ENCODE peak calls at places on chromosomes 3 and 15, in nine cellular contexts. One of them, this sample, is unnamed.

GRCh38 chr3:171346011-171346410 is 114.2 kb downstream of the TNIK start:
- DNase-seq in astrocyte: no peak
- DNase-seq in HepG2: no peak
- DNase-seq in HCT116: no peak
- DNase-seq in fibroblast of lung: no peak
- DNase-seq in GM23248: no peak
- DNase-seq in neuronal stem cell: no peak
- DNase-seq in neural progenitor cell: no peak
- DNase-seq in H9: no peak
- DNase-seq in this sample: no peak

GRCh38 chr3:23685484-23686258 is 120.1 kb upstream of the UBE2E1 start:
- DNase-seq in astrocyte: peak
- DNase-seq in HepG2: peak
- DNase-seq in HCT116: peak
- DNase-seq in fibroblast of lung: peak
- DNase-seq in GM23248: peak
- DNase-seq in neuronal stem cell: no peak
- DNase-seq in neural progenitor cell: no peak
- DNase-seq in H9: no peak
- DNase-seq in this sample: no peak

GRCh38 chr3:134885877-134886621 is 91.0 kb downstream of the EPHB1 start:
- DNase-seq in astrocyte: peak
- DNase-seq in HepG2: no peak
- DNase-seq in HCT116: no peak
- DNase-seq in fibroblast of lung: peak
- DNase-seq in GM23248: peak
- DNase-seq in neuronal stem cell: no peak
- DNase-seq in neural progenitor cell: no peak
- DNase-seq in H9: peak
- DNase-seq in this sample: peak

GRCh38 chr15:64379216-64379960 is 1.9 kb downstream of the PCLAF start:
- DNase-seq in astrocyte: no peak
- DNase-seq in HepG2: no peak
- DNase-seq in HCT116: no peak
- DNase-seq in fibroblast of lung: peak
- DNase-seq in GM23248: peak
- DNase-seq in neuronal stem cell: no peak
- DNase-seq in neural progenitor cell: no peak
- DNase-seq in H9: no peak
- DNase-seq in this sample: no peak

GRCh38 chr3:17238029-17238428 is 353.3 kb downstream of the PLCL2 start:
- DNase-seq in astrocyte: no peak
- DNase-seq in HepG2: no peak
- DNase-seq in HCT116: no peak
- DNase-seq in fibroblast of lung: no peak
- DNase-seq in GM23248: peak
- DNase-seq in neuronal stem cell: no peak
- DNase-seq in neural progenitor cell: no peak
- DNase-seq in H9: no peak
- DNase-seq in this sample: no peak

GRCh38 chr3:105758451-105758850 is 110.4 kb downstream of the CBLB start:
- DNase-seq in astrocyte: no peak
- DNase-seq in HepG2: no peak
- DNase-seq in HCT116: no peak
- DNase-seq in fibroblast of lung: peak
- DNase-seq in GM23248: no peak
- DNase-seq in neuronal stem cell: no peak
- DNase-seq in neural progenitor cell: no peak
- DNase-seq in H9: no peak
- DNase-seq in this sample: no peak

GRCh38 chr3:175378348-175378747 is 519.2 kb downstream of the NAALADL2 start:
- DNase-seq in astrocyte: no peak
- DNase-seq in HepG2: no peak
- DNase-seq in HCT116: no peak
- DNase-seq in fibroblast of lung: no peak
- DNase-seq in GM23248: no peak
- DNase-seq in neuronal stem cell: no peak
- DNase-seq in neural progenitor cell: no peak
- DNase-seq in H9: no peak
- DNase-seq in this sample: no peak

GRCh38 chr3:57079221-57079831 is 18.9 kb downstream of the SPATA12 start:
- DNase-seq in astrocyte: no peak
- DNase-seq in HepG2: peak
- DNase-seq in HCT116: no peak
- DNase-seq in fibroblast of lung: peak
- DNase-seq in GM23248: peak
- DNase-seq in neuronal stem cell: peak
- DNase-seq in neural progenitor cell: peak
- DNase-seq in H9: peak
- DNase-seq in this sample: no peak

GRCh38 chr3:69433938-69434263 is 48.0 kb upstream of the FRMD4B start:
- DNase-seq in astrocyte: peak
- DNase-seq in HepG2: no peak
- DNase-seq in HCT116: no peak
- DNase-seq in fibroblast of lung: peak
- DNase-seq in GM23248: no peak
- DNase-seq in neuronal stem cell: peak
- DNase-seq in neural progenitor cell: peak
- DNase-seq in H9: no peak
- DNase-seq in this sample: no peak

GRCh38 chr15:35394416-35394815 is 151.5 kb downstream of the DPH6 start:
- DNase-seq in astrocyte: no peak
- DNase-seq in HepG2: no peak
- DNase-seq in HCT116: no peak
- DNase-seq in fibroblast of lung: no peak
- DNase-seq in GM23248: no peak
- DNase-seq in neuronal stem cell: no peak
- DNase-seq in neural progenitor cell: no peak
- DNase-seq in H9: no peak
- DNase-seq in this sample: no peak

GRCh38 chr3:25783661-25784512 is 644 bp upstream of the NGLY1 start:
- DNase-seq in astrocyte: peak
- DNase-seq in HepG2: peak
- DNase-seq in HCT116: no peak
- DNase-seq in fibroblast of lung: peak
- DNase-seq in GM23248: peak
- DNase-seq in neuronal stem cell: peak
- DNase-seq in neural progenitor cell: peak
- DNase-seq in H9: peak
- DNase-seq in this sample: no peak

GRCh38 chr15:90660195-90660995 is 56.8 kb upstream of the BLM start:
- DNase-seq in astrocyte: peak
- DNase-seq in HepG2: no peak
- DNase-seq in HCT116: no peak
- DNase-seq in fibroblast of lung: peak
- DNase-seq in GM23248: peak
- DNase-seq in neuronal stem cell: no peak
- DNase-seq in neural progenitor cell: peak
- DNase-seq in H9: peak
- DNase-seq in this sample: peak

GRCh38 chr15:51185213-51185619 is 90.5 kb upstream of the TNFAIP8L3 start:
- DNase-seq in astrocyte: no peak
- DNase-seq in HepG2: no peak
- DNase-seq in HCT116: no peak
- DNase-seq in fibroblast of lung: no peak
- DNase-seq in GM23248: no peak
- DNase-seq in neuronal stem cell: no peak
- DNase-seq in neural progenitor cell: no peak
- DNase-seq in H9: no peak
- DNase-seq in this sample: no peak

DNA sequence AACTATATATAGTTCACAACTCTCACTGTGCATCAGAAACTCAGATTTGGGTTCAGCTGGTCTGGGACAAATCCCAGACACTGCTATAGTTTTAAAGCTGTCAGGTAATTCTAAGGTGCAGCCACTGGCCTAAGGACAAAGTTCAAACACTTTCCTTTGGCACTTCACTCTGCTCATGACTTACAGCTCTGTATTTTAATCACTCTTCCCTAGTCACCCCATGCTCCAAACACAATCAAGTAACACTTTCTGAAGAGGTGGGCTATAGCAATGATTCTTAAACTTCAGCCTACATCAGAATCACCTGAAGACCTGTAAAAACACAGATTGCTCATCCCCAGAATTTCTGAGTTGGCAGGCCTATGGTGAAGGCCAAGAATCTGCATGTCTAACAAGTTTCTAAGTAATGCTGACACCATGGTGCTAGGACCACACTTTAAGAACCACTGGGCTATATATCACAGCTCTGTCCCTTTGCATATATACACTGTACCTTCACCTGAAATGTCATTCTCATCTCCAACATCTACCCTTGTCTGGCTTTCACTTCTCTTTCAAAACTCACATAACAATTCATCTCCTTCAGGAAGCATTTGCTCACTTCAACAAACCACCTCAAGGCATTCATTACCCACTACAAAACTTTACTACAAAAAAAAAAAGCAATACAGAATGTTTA is 21.4 kb downstream of the STAG1 start:
- DNase-seq in astrocyte: no peak
- DNase-seq in HepG2: no peak
- DNase-seq in HCT116: no peak
- DNase-seq in fibroblast of lung: no peak
- DNase-seq in GM23248: no peak
- DNase-seq in neuronal stem cell: no peak
- DNase-seq in neural progenitor cell: no peak
- DNase-seq in H9: no peak
- DNase-seq in this sample: no peak
- H3K4me2 ChIP-seq in astrocyte: no peak
- H3K4me2 ChIP-seq in HepG2: peak
- H3K4me2 ChIP-seq in HCT116: no peak
- H3K4me2 ChIP-seq in fibroblast of lung: no peak
- H3K4me2 ChIP-seq in GM23248: no peak
- H3K4me2 ChIP-seq in neuronal stem cell: no peak
- H3K4me2 ChIP-seq in neural progenitor cell: no peak
- H3K4me2 ChIP-seq in H9: no peak
- H3K4me2 ChIP-seq in this sample: no peak

GRCh38 chr3:72153477-72154314 is 368.7 kb upstream of the PROK2 start:
- DNase-seq in astrocyte: no peak
- DNase-seq in HepG2: no peak
- DNase-seq in HCT116: no peak
- DNase-seq in fibroblast of lung: no peak
- DNase-seq in GM23248: peak
- DNase-seq in neuronal stem cell: no peak
- DNase-seq in neural progenitor cell: no peak
- DNase-seq in H9: no peak
- DNase-seq in this sample: no peak
- H3K9ac ChIP-seq in astrocyte: peak
- H3K9ac ChIP-seq in HepG2: peak
- H3K9ac ChIP-seq in HCT116: peak
- H3K9ac ChIP-seq in fibroblast of lung: no peak
- H3K9ac ChIP-seq in GM23248: peak
- H3K9ac ChIP-seq in neuronal stem cell: no peak
- H3K9ac ChIP-seq in neural progenitor cell: no peak
- H3K9ac ChIP-seq in H9: no peak
- H3K9ac ChIP-seq in this sample: no peak

GRCh38 chr3:30527186-30527585 is 79.2 kb upstream of the TGFBR2 start:
- DNase-seq in astrocyte: no peak
- DNase-seq in HepG2: no peak
- DNase-seq in HCT116: no peak
- DNase-seq in fibroblast of lung: no peak
- DNase-seq in GM23248: no peak
- DNase-seq in neuronal stem cell: no peak
- DNase-seq in neural progenitor cell: no peak
- DNase-seq in H9: no peak
- DNase-seq in this sample: no peak

GRCh38 chr3:30526031-30526430 is 80.4 kb upstream of the TGFBR2 start:
- DNase-seq in astrocyte: no peak
- DNase-seq in HepG2: no peak
- DNase-seq in HCT116: no peak
- DNase-seq in fibroblast of lung: no peak
- DNase-seq in GM23248: no peak
- DNase-seq in neuronal stem cell: no peak
- DNase-seq in neural progenitor cell: no peak
- DNase-seq in H9: no peak
- DNase-seq in this sample: no peak

GRCh38 chr3:30523366-30523765 is 83.0 kb upstream of the TGFBR2 start:
- DNase-seq in astrocyte: no peak
- DNase-seq in HepG2: no peak
- DNase-seq in HCT116: no peak
- DNase-seq in fibroblast of lung: no peak
- DNase-seq in GM23248: no peak
- DNase-seq in neuronal stem cell: no peak
- DNase-seq in neural progenitor cell: no peak
- DNase-seq in H9: no peak
- DNase-seq in this sample: no peak

GRCh38 chr3:30527720-30528119 is 78.7 kb upstream of the TGFBR2 start:
- DNase-seq in astrocyte: no peak
- DNase-seq in HepG2: no peak
- DNase-seq in HCT116: no peak
- DNase-seq in fibroblast of lung: peak
- DNase-seq in GM23248: no peak
- DNase-seq in neuronal stem cell: no peak
- DNase-seq in neural progenitor cell: no peak
- DNase-seq in H9: no peak
- DNase-seq in this sample: no peak

GRCh38 chr3:30524357-30525040 is 81.9 kb upstream of the TGFBR2 start:
- DNase-seq in astrocyte: no peak
- DNase-seq in HepG2: no peak
- DNase-seq in HCT116: no peak
- DNase-seq in fibroblast of lung: no peak
- DNase-seq in GM23248: no peak
- DNase-seq in neuronal stem cell: no peak
- DNase-seq in neural progenitor cell: no peak
- DNase-seq in H9: no peak
- DNase-seq in this sample: no peak
- H2AFZ ChIP-seq in astrocyte: no peak
- H2AFZ ChIP-seq in HepG2: no peak
- H2AFZ ChIP-seq in HCT116: no peak
- H2AFZ ChIP-seq in fibroblast of lung: no peak
- H2AFZ ChIP-seq in GM23248: no peak
- H2AFZ ChIP-seq in neuronal stem cell: no peak
- H2AFZ ChIP-seq in neural progenitor cell: no peak
- H2AFZ ChIP-seq in H9: no peak
- H2AFZ ChIP-seq in this sample: peak

GRCh38 chr15:88719654-88720053 is 80.8 kb downstream of the ISG20 start:
- DNase-seq in astrocyte: no peak
- DNase-seq in HepG2: no peak
- DNase-seq in HCT116: no peak
- DNase-seq in fibroblast of lung: no peak
- DNase-seq in GM23248: no peak
- DNase-seq in neuronal stem cell: no peak
- DNase-seq in neural progenitor cell: no peak
- DNase-seq in H9: no peak
- DNase-seq in this sample: no peak

GRCh38 chr15:88730751-88731150 is 72.5 kb upstream of the ACAN start:
- DNase-seq in astrocyte: no peak
- DNase-seq in HepG2: no peak
- DNase-seq in HCT116: no peak
- DNase-seq in fibroblast of lung: no peak
- DNase-seq in GM23248: no peak
- DNase-seq in neuronal stem cell: no peak
- DNase-seq in neural progenitor cell: no peak
- DNase-seq in H9: no peak
- DNase-seq in this sample: no peak

GRCh38 chr15:88729581-88729980 is 73.7 kb upstream of the ACAN start:
- DNase-seq in astrocyte: no peak
- DNase-seq in HepG2: no peak
- DNase-seq in HCT116: no peak
- DNase-seq in fibroblast of lung: no peak
- DNase-seq in GM23248: no peak
- DNase-seq in neuronal stem cell: no peak
- DNase-seq in neural progenitor cell: no peak
- DNase-seq in H9: no peak
- DNase-seq in this sample: no peak

GRCh38 chr15:88727439-88727838 is 75.8 kb upstream of the ACAN start:
- DNase-seq in astrocyte: no peak
- DNase-seq in HepG2: no peak
- DNase-seq in HCT116: no peak
- DNase-seq in fibroblast of lung: no peak
- DNase-seq in GM23248: no peak
- DNase-seq in neuronal stem cell: no peak
- DNase-seq in neural progenitor cell: no peak
- DNase-seq in H9: no peak
- DNase-seq in this sample: no peak

GRCh38 chr15:88725305-88726220 is 77.7 kb upstream of the ACAN start:
- DNase-seq in astrocyte: no peak
- DNase-seq in HepG2: no peak
- DNase-seq in HCT116: no peak
- DNase-seq in fibroblast of lung: no peak
- DNase-seq in GM23248: no peak
- DNase-seq in neuronal stem cell: no peak
- DNase-seq in neural progenitor cell: no peak
- DNase-seq in H9: no peak
- DNase-seq in this sample: no peak
- H3K4me2 ChIP-seq in astrocyte: no peak
- H3K4me2 ChIP-seq in HepG2: no peak
- H3K4me2 ChIP-seq in HCT116: no peak
- H3K4me2 ChIP-seq in fibroblast of lung: no peak
- H3K4me2 ChIP-seq in GM23248: no peak
- H3K4me2 ChIP-seq in neuronal stem cell: no peak
- H3K4me2 ChIP-seq in neural progenitor cell: no peak
- H3K4me2 ChIP-seq in H9: no peak
- H3K4me2 ChIP-seq in this sample: no peak

This sample was measured in DND-41.